ENCODE peak calls at places on chromosomes 12 and 14, in six cellular contexts. U is IMR-90, G is mesenchymal stem cell, I is mesendoderm, Z is neuronal stem cell, E is H9. Y is an unnamed sample.

GRCh38 chr12:109816870-109817269 is 16.3 kb downstream of the TRPV4 start:
- DNase-seq in U (no peak), Z (no peak), I (no peak), G (no peak), E (no peak), Y (no peak)

GRCh38 chr12:6688543-6688999 is 604 bp downstream of the ZNF384 start:
- DNase-seq in Z (no peak), G (no peak), U (peak), E (no peak), I (no peak), Y (no peak)

GRCh38 chr12:131950182-131950913 is 606 bp downstream of the EP400 start:
- DNase-seq in E (no peak), U (no peak), Z (no peak), G (peak), I (peak), Y (no peak)

GRCh38 chr12:92055877-92056276 is 89.8 kb downstream of the BTG1 start:
- DNase-seq in U (no peak), Z (no peak), E (no peak), G (no peak), I (no peak), Y (no peak)

GRCh38 chr12:3827301-3828000 is 45.7 kb downstream of the PARP11 start:
- DNase-seq in I (no peak), G (no peak), U (no peak), E (no peak), Z (no peak), Y (no peak)

GRCh38 chr14:99755629-99756603 is 37.3 kb upstream of the EML1 start:
- DNase-seq in I (no peak), U (peak), G (peak), E (no peak), Z (no peak), Y (no peak)

GRCh38 chr12:109591041-109591440 is 17.4 kb downstream of the MVK start:
- DNase-seq in I (no peak), G (no peak), U (no peak), Z (no peak), E (no peak), Y (no peak)

GRCh38 chr12:109020750-109021380 is at the start of gene SVOP:
- DNase-seq in E (peak), U (peak), I (peak), Z (peak), G (peak), Y (peak)

GRCh38 chr14:34122081-34122480 is 171.2 kb upstream of the EGLN3 start:
- DNase-seq in E (no peak), Z (no peak), I (peak), G (no peak), U (no peak), Y (no peak)

GRCh38 chr12:27619308-27619707 is 76.9 kb upstream of the REP15 start:
- DNase-seq in G (peak), E (no peak), U (peak), I (peak), Z (no peak), Y (no peak)

GRCh38 chr14:93103392-93104080 is 12.2 kb downstream of the ITPK1 start:
- DNase-seq in Z (no peak), E (no peak), G (peak), I (no peak), U (no peak), Y (no peak)

GRCh38 chr14:20682435-20683124 is 1.8 kb upstream of the RNASE4 start:
- DNase-seq in U (peak), I (peak), G (peak), E (peak), Z (peak), Y (no peak)

GRCh38 chr12:39319180-39319579 is 123.7 kb downstream of the KIF21A start:
- DNase-seq in Z (no peak), E (no peak), G (no peak), I (no peak), U (no peak), Y (no peak)

GRCh38 chr12:9039397-9039977 is 50.1 kb downstream of the KLRG1 start:
- DNase-seq in U (peak), E (no peak), I (peak), Z (peak), G (peak), Y (no peak)

GRCh38 chr14:105315211-105315721 is 718 bp downstream of the PACS2 start:
- DNase-seq in Z (no peak), U (no peak), E (peak), G (peak), I (peak), Y (no peak)
- H2BK120ac ChIP-seq in Z (no peak), U (no peak), E (no peak), G (peak), I (no peak), Y (no peak)

DNA sequence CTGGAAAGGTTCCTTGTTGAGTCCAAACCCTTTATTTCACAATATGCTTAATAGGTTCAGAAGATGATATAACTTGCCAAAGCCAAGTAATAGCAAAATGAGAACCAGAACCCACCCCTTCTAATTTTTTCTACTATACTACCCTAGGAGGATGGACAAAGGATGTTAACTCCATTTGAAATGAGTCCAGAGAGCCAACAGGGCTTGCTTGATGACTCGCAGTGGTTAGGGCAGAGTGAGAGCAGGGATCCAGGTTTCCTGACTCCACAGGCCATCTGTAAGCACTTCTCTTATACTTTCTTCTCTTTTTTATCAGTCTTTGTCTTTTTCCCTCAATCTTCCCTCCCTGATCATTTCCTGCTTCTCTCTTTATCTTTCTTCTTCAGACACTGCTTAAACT is 668.1 kb downstream of the MED13L start:
- DNase-seq in E (no peak), U (peak), G (no peak), I (no peak), Z (no peak), Y (no peak)
- H2BK15ac ChIP-seq in E (no peak), U (no peak), G (no peak), I (no peak), Z (no peak), Y (no peak)

DNA sequence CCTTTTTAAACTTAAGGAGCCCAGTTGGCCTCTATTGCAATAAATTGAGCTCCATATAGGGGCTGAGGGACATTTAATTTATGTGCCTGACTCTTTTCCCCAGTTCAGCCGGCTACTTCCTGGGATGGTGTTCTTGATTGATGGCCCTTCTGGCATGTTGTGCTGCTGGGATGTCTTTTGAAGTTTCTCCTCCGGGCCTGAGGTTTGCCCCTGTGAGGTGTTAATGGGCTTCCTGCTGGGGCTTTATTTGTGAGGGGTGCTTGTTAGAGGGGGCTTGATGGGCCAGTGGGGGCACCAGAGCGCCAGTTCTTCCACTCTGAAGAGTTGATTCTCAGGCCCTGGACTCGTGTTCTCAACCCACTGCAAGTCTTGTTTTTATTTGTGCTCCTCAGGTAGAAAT is 69.6 kb downstream of the CHST11 start:
- DNase-seq in I (peak), Z (no peak), U (no peak), E (peak), G (peak), Y (peak)
- H2BK120ac ChIP-seq in I (no peak), Z (no peak), U (no peak), E (no peak), G (no peak), Y (no peak)

GRCh38 chr14:101441710-101442109 is 119.6 kb upstream of the DIO3 start:
- DNase-seq in U (no peak), E (no peak), I (no peak), G (no peak), Z (no peak), Y (no peak)
- H2BK15ac ChIP-seq in U (no peak), E (no peak), I (no peak), G (no peak), Z (peak), Y (no peak)

GRCh38 chr12:10615532-10615931 is 2.1 kb upstream of the MAGOHB start:
- DNase-seq in G (peak), I (peak), Z (no peak), U (no peak), E (no peak), Y (no peak)

GRCh38 chr12:10612954-10613333 is 465 bp downstream of the MAGOHB start:
- DNase-seq in I (peak), E (no peak), G (no peak), U (no peak), Z (peak), Y (no peak)

GRCh38 chr12:10612110-10612509 is 1.3 kb downstream of the MAGOHB start:
- DNase-seq in G (no peak), E (no peak), Z (no peak), I (no peak), U (no peak), Y (no peak)

GRCh38 chr12:10613334-10614055 is at the start of gene MAGOHB:
- DNase-seq in U (peak), Z (peak), I (peak), G (peak), E (peak), Y (peak)

GRCh38 chr12:10614056-10614370 is 604 bp upstream of the MAGOHB start:
- DNase-seq in E (no peak), U (no peak), I (no peak), Z (no peak), G (no peak), Y (no peak)
- H2BK120ac ChIP-seq in E (no peak), U (peak), I (no peak), Z (no peak), G (no peak), Y (no peak)

GRCh38 chr12:133256321-133256720 is 20.6 kb upstream of the ANHX start:
- DNase-seq in G (no peak), Z (no peak), U (no peak), E (no peak), I (no peak), Y (no peak)
- H2BK15ac ChIP-seq in G (no peak), Z (no peak), U (no peak), E (no peak), I (no peak), Y (no peak)

GRCh38 chr12:56636118-56636674 is 6.1 kb upstream of the BAZ2A start:
- DNase-seq in I (peak), E (peak), U (peak), Z (no peak), G (peak), Y (peak)

GRCh38 chr12:56633465-56634241 is 3.5 kb upstream of the BAZ2A start:
- DNase-seq in Z (no peak), G (peak), U (no peak), E (no peak), I (no peak), Y (no peak)

GRCh38 chr12:56635539-56636117 is 5.5 kb upstream of the BAZ2A start:
- DNase-seq in E (no peak), U (no peak), G (no peak), I (peak), Z (no peak), Y (peak)

GRCh38 chr12:56634242-56634836 is 4.2 kb upstream of the BAZ2A start:
- DNase-seq in E (peak), Z (no peak), G (peak), I (peak), U (no peak), Y (no peak)

GRCh38 chr12:56634837-56635538 is 4.9 kb upstream of the BAZ2A start:
- DNase-seq in Z (no peak), U (peak), I (peak), E (peak), G (peak), Y (no peak)
- H2BK120ac ChIP-seq in Z (peak), U (peak), I (no peak), E (no peak), G (peak), Y (no peak)

GRCh38 chr12:124384299-124384894 is 89.5 kb downstream of the RFLNA start:
- DNase-seq in G (no peak), Z (no peak), U (no peak), E (no peak), I (no peak), Y (no peak)

GRCh38 chr12:124381454-124382207 is 86.7 kb downstream of the RFLNA start:
- DNase-seq in I (no peak), Z (no peak), E (no peak), U (peak), G (peak), Y (no peak)

GRCh38 chr12:124385219-124385969 is 90.5 kb downstream of the RFLNA start:
- DNase-seq in G (peak), U (peak), I (peak), Z (no peak), E (no peak), Y (no peak)

GRCh38 chr12:124380793-124381453 is 86.0 kb downstream of the RFLNA start:
- DNase-seq in U (no peak), E (no peak), I (peak), G (no peak), Z (no peak), Y (no peak)

GRCh38 chr12:124383028-124383427 is 88.1 kb downstream of the RFLNA start:
- DNase-seq in U (no peak), Z (no peak), G (no peak), I (no peak), E (no peak), Y (no peak)
- H2BK15ac ChIP-seq in U (no peak), Z (no peak), G (no peak), I (no peak), E (no peak), Y (no peak)

DNA sequence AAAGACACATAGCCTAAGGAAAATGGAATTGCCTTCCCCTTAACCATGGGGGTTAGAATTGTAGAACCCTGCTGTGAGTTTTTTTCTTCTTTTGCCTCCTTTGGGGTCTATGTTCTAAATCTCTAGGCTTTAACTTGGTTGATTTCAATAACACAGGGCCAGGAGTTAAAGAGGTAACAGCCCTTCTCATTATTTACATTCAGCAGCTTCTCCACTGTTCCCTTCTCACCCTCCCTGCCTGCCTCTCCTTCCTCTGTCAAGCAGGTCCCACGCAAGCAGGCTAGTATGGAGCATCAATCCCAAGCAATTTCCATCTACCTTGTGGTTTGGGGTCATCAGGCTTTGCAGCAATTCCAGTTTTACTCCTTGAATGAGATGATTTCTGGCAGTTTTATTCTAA is 236.1 kb upstream of the G2E3 start:
- DNase-seq in Z (no peak), E (no peak), I (no peak), G (no peak), U (no peak), Y (no peak)
- H2BK120ac ChIP-seq in Z (no peak), E (no peak), I (no peak), G (no peak), U (no peak), Y (no peak)

GRCh38 chr14:103360548-103360947 is 24.7 kb upstream of the MARK3 start:
- DNase-seq in E (no peak), U (no peak), I (no peak), Z (no peak), G (no peak), Y (no peak)

GRCh38 chr14:103366741-103367140 is 18.5 kb upstream of the MARK3 start:
- DNase-seq in I (no peak), U (no peak), Z (no peak), G (no peak), E (no peak), Y (no peak)

GRCh38 chr14:103362780-103363179 is 22.4 kb upstream of the MARK3 start:
- DNase-seq in U (no peak), Z (no peak), G (no peak), E (no peak), I (no peak), Y (no peak)

GRCh38 chr14:103356151-103356766 is 22.2 kb downstream of the EIF5 start:
- DNase-seq in I (no peak), Z (no peak), G (no peak), U (no peak), E (no peak), Y (no peak)

GRCh38 chr14:103361868-103362267 is 23.3 kb upstream of the MARK3 start:
- DNase-seq in G (peak), Z (no peak), I (no peak), E (no peak), U (peak), Y (no peak)
- H2BK15ac ChIP-seq in G (no peak), Z (no peak), I (no peak), E (no peak), U (peak), Y (no peak)

Y was measured in H1.